ENCODE peak calls at places on chromosomes 2 and 18, in eight cellular contexts. One of them, this sample, is unnamed.
A peak's percentile ranks its signal among the peaks of the same experiment; 100 is the strongest.

GRCh38 chr2:19900536-19901200 is 1.1 kb downstream of the TTC32 start:
- DNase-seq in NB4: peak; percentile 46
- DNase-seq in cardiac muscle cell: no peak
- DNase-seq in DND-41: peak; percentile 17
- DNase-seq in GM23338: peak; percentile 11
- DNase-seq in CD4-positive, alpha-beta T cell: peak; percentile 14
- DNase-seq in ovary: no peak
- DNase-seq in retinal pigment epithelial cell: no peak
- DNase-seq in this sample: peak; percentile 30

GRCh38 chr2:177602611-177603164 is 210.1 kb downstream of the AGPS start:
- DNase-seq in CD4-positive, alpha-beta T cell: no peak
- DNase-seq in GM23338: no peak
- DNase-seq in ovary: no peak
- DNase-seq in DND-41: no peak
- DNase-seq in retinal pigment epithelial cell: no peak
- DNase-seq in NB4: no peak
- DNase-seq in cardiac muscle cell: no peak
- DNase-seq in this sample: no peak

GRCh38 chr2:193332938-193333337 is 1138.2 kb upstream of the TMEFF2 start:
- DNase-seq in DND-41: no peak
- DNase-seq in GM23338: no peak
- DNase-seq in NB4: no peak
- DNase-seq in cardiac muscle cell: no peak
- DNase-seq in ovary: no peak
- DNase-seq in CD4-positive, alpha-beta T cell: no peak
- DNase-seq in retinal pigment epithelial cell: no peak
- DNase-seq in this sample: no peak

GRCh38 chr18:43314931-43315330 is 37.6 kb upstream of the SYT4 start:
- DNase-seq in ovary: no peak
- DNase-seq in DND-41: no peak
- DNase-seq in NB4: no peak
- DNase-seq in GM23338: no peak
- DNase-seq in CD4-positive, alpha-beta T cell: no peak
- DNase-seq in retinal pigment epithelial cell: no peak
- DNase-seq in cardiac muscle cell: no peak
- DNase-seq in this sample: no peak

GRCh38 chr2:149733936-149734685 is 146.5 kb upstream of the MMADHC start:
- DNase-seq in NB4: no peak
- DNase-seq in DND-41: no peak
- DNase-seq in retinal pigment epithelial cell: no peak
- DNase-seq in CD4-positive, alpha-beta T cell: no peak
- DNase-seq in GM23338: peak; percentile 11
- DNase-seq in cardiac muscle cell: peak; percentile 56
- DNase-seq in ovary: no peak
- DNase-seq in this sample: peak; percentile 33

GRCh38 chr2:213036836-213037235 is 114.6 kb downstream of the IKZF2 start:
- DNase-seq in CD4-positive, alpha-beta T cell: no peak
- DNase-seq in cardiac muscle cell: no peak
- DNase-seq in DND-41: no peak
- DNase-seq in ovary: no peak
- DNase-seq in retinal pigment epithelial cell: no peak
- DNase-seq in NB4: no peak
- DNase-seq in GM23338: no peak
- DNase-seq in this sample: no peak

GRCh38 chr2:98346259-98347236 is at the start of gene CNGA3:
- DNase-seq in cardiac muscle cell: peak; percentile 75
- DNase-seq in ovary: peak; percentile 25
- DNase-seq in CD4-positive, alpha-beta T cell: no peak
- DNase-seq in retinal pigment epithelial cell: no peak
- DNase-seq in DND-41: peak; percentile 26
- DNase-seq in GM23338: peak; percentile 72
- DNase-seq in NB4: peak; percentile 38
- DNase-seq in this sample: no peak

GRCh38 chr2:191881982-191882816 is 35.3 kb upstream of the CAVIN2 start:
- DNase-seq in CD4-positive, alpha-beta T cell: no peak
- DNase-seq in ovary: no peak
- DNase-seq in cardiac muscle cell: no peak
- DNase-seq in GM23338: no peak
- DNase-seq in NB4: no peak
- DNase-seq in retinal pigment epithelial cell: no peak
- DNase-seq in DND-41: no peak
- DNase-seq in this sample: no peak

GRCh38 chr2:173568054-173568453 is 213.4 kb downstream of the CDCA7 start:
- DNase-seq in GM23338: peak; percentile 79
- DNase-seq in CD4-positive, alpha-beta T cell: no peak
- DNase-seq in NB4: peak; percentile 63
- DNase-seq in DND-41: peak; percentile 22
- DNase-seq in ovary: no peak
- DNase-seq in cardiac muscle cell: peak; percentile 72
- DNase-seq in retinal pigment epithelial cell: no peak
- DNase-seq in this sample: peak; percentile 52

GRCh38 chr18:74898965-74899364 is 301.3 kb downstream of the ZNF407 start:
- DNase-seq in cardiac muscle cell: no peak
- DNase-seq in retinal pigment epithelial cell: no peak
- DNase-seq in GM23338: no peak
- DNase-seq in ovary: no peak
- DNase-seq in NB4: peak; percentile 33
- DNase-seq in DND-41: no peak
- DNase-seq in CD4-positive, alpha-beta T cell: no peak
- DNase-seq in this sample: peak; percentile 75

GRCh38 chr18:11268691-11269686 is 119.6 kb upstream of the PIEZO2 start:
- DNase-seq in DND-41: no peak
- DNase-seq in retinal pigment epithelial cell: peak; percentile 85
- DNase-seq in CD4-positive, alpha-beta T cell: no peak
- DNase-seq in GM23338: no peak
- DNase-seq in NB4: no peak
- DNase-seq in ovary: no peak
- DNase-seq in cardiac muscle cell: no peak
- DNase-seq in this sample: no peak

GRCh38 chr2:43239981-43240761 is 13.8 kb upstream of the ZFP36L2 start:
- DNase-seq in CD4-positive, alpha-beta T cell: no peak
- DNase-seq in ovary: no peak
- DNase-seq in DND-41: no peak
- DNase-seq in NB4: peak; percentile 57
- DNase-seq in cardiac muscle cell: no peak
- DNase-seq in GM23338: peak; percentile 67
- DNase-seq in retinal pigment epithelial cell: no peak
- DNase-seq in this sample: peak; percentile 14

GRCh38 chr18:44098551-44099098 is 582.1 kb upstream of the SETBP1 start:
- DNase-seq in NB4: peak; percentile 2
- DNase-seq in cardiac muscle cell: peak; percentile 2
- DNase-seq in DND-41: no peak
- DNase-seq in GM23338: peak; percentile 59
- DNase-seq in CD4-positive, alpha-beta T cell: no peak
- DNase-seq in retinal pigment epithelial cell: no peak
- DNase-seq in ovary: no peak
- DNase-seq in this sample: peak; percentile 49

GRCh38 chr2:25252291-25253152 is 84.1 kb upstream of the POMC start:
- DNase-seq in cardiac muscle cell: peak; percentile 95
- DNase-seq in NB4: peak; percentile 83
- DNase-seq in ovary: peak; percentile 84
- DNase-seq in GM23338: peak; percentile 97
- DNase-seq in CD4-positive, alpha-beta T cell: peak; percentile 49
- DNase-seq in retinal pigment epithelial cell: peak; percentile 29
- DNase-seq in DND-41: peak; percentile 76
- DNase-seq in this sample: no peak

GRCh38 chr2:1887915-1888314 is 143.6 kb upstream of the PXDN start:
- DNase-seq in CD4-positive, alpha-beta T cell: no peak
- DNase-seq in NB4: peak; percentile 19
- DNase-seq in ovary: no peak
- DNase-seq in cardiac muscle cell: peak; percentile 34
- DNase-seq in DND-41: no peak
- DNase-seq in GM23338: peak; percentile 73
- DNase-seq in retinal pigment epithelial cell: no peak
- DNase-seq in this sample: peak; percentile 39
- TF ChIP-seq CTCF in CD4-positive, alpha-beta T cell: no peak
- TF ChIP-seq CTCF in NB4: peak; percentile 51
- TF ChIP-seq CTCF in ovary: no peak
- TF ChIP-seq CTCF in cardiac muscle cell: peak; percentile 29
- TF ChIP-seq CTCF in DND-41: peak; percentile 42
- TF ChIP-seq CTCF in GM23338: peak; percentile 63
- TF ChIP-seq CTCF in retinal pigment epithelial cell: peak; percentile 52
- TF ChIP-seq CTCF in this sample: peak; percentile 56

DNA sequence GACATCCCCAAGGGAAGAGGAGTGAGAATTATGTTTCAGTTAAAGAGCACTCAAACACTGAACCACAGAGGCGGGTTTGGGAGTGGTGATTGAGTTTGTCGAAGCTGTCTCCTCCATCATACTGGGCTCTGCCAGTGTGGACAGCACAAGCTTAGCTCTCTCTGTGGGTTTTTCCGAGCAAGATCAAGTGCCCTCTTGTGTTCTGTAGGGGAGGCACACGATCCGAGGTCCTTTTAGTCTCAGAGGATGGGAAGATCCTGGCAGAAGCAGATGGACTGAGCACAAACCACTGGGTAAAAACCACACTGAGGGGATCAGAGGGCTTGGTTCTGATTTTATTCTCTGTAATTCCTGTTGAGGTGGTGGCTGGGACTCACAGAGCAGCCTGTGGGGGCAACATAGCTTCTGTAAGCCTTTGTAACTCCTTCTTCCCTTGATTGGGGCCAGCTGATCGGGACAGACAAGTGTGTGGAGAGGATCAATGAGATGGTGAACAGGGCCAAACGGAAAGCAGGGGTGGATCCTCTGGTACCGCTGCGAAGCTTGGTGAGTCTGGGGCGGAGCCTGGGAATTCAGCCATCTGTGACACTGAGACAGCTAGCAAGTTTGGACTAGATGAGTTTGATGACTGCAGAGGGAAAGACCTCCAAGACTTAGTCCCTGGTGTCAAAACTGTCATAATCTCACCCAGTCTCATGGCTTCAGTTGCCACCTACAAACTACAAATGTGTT is 2.0 kb downstream of the NAGK start:
- DNase-seq in retinal pigment epithelial cell: no peak
- DNase-seq in CD4-positive, alpha-beta T cell: no peak
- DNase-seq in NB4: peak; percentile 54
- DNase-seq in ovary: no peak
- DNase-seq in cardiac muscle cell: peak; percentile 54
- DNase-seq in DND-41: no peak
- DNase-seq in GM23338: peak; percentile 73
- DNase-seq in this sample: peak; percentile 31
- TF ChIP-seq CTCF in retinal pigment epithelial cell: peak; percentile 54
- TF ChIP-seq CTCF in CD4-positive, alpha-beta T cell: no peak
- TF ChIP-seq CTCF in NB4: peak; percentile 38
- TF ChIP-seq CTCF in ovary: no peak
- TF ChIP-seq CTCF in cardiac muscle cell: peak; percentile 32
- TF ChIP-seq CTCF in DND-41: peak; percentile 25
- TF ChIP-seq CTCF in GM23338: peak; percentile 65
- TF ChIP-seq CTCF in this sample: no peak

GRCh38 chr18:46754661-46755292 is 2.1 kb downstream of the ST8SIA5 start:
- DNase-seq in CD4-positive, alpha-beta T cell: no peak
- DNase-seq in NB4: no peak
- DNase-seq in DND-41: no peak
- DNase-seq in retinal pigment epithelial cell: no peak
- DNase-seq in ovary: no peak
- DNase-seq in GM23338: peak; percentile 62
- DNase-seq in cardiac muscle cell: peak; percentile 42
- DNase-seq in this sample: no peak
- TF ChIP-seq CTCF in CD4-positive, alpha-beta T cell: no peak
- TF ChIP-seq CTCF in NB4: no peak
- TF ChIP-seq CTCF in DND-41: no peak
- TF ChIP-seq CTCF in retinal pigment epithelial cell: peak; percentile 30
- TF ChIP-seq CTCF in ovary: no peak
- TF ChIP-seq CTCF in GM23338: peak; percentile 69
- TF ChIP-seq CTCF in cardiac muscle cell: no peak
- TF ChIP-seq CTCF in this sample: no peak

GRCh38 chr2:220533485-220533884 is 906.1 kb downstream of the SLC4A3 start:
- DNase-seq in GM23338: peak; percentile 61
- DNase-seq in DND-41: peak; percentile 4
- DNase-seq in retinal pigment epithelial cell: no peak
- DNase-seq in cardiac muscle cell: no peak
- DNase-seq in NB4: peak; percentile 22
- DNase-seq in CD4-positive, alpha-beta T cell: no peak
- DNase-seq in ovary: no peak
- DNase-seq in this sample: peak; percentile 8
- TF ChIP-seq CTCF in GM23338: peak; percentile 33
- TF ChIP-seq CTCF in DND-41: peak; percentile 24
- TF ChIP-seq CTCF in retinal pigment epithelial cell: peak; percentile 23
- TF ChIP-seq CTCF in cardiac muscle cell: peak; percentile 20
- TF ChIP-seq CTCF in NB4: peak; percentile 35
- TF ChIP-seq CTCF in CD4-positive, alpha-beta T cell: no peak
- TF ChIP-seq CTCF in ovary: no peak
- TF ChIP-seq CTCF in this sample: no peak

This sample was measured in MCF 10A.